ENCODE peak calls at places on chromosomes 5 and 9, in four cellular contexts. U, V, T and E are unnamed samples.

GRCh38 chr9:35294066-35294465 is 132.3 kb downstream of the UNC13B start:
- DNase-seq in V (no peak), T (no peak), U (no peak), E (no peak)

GRCh38 chr9:112486221-112487007 is at the start of gene KIAA1958:
- DNase-seq in V (peak), U (peak), T (peak), E (peak)

GRCh38 chr5:130104895-130105684 is 200.8 kb downstream of the CHSY3 start:
- DNase-seq in T (no peak), V (no peak), U (peak), E (no peak)

GRCh38 chr5:10666531-10667305 is 94.3 kb downstream of the DAP start:
- DNase-seq in U (no peak), V (no peak), T (no peak), E (no peak)

GRCh38 chr5:56900395-56900794 is 9.0 kb upstream of the SETD9 start:
- DNase-seq in V (no peak), U (peak), T (no peak), E (no peak)

GRCh38 chr9:123609844-123610243 is 253.8 kb downstream of the CRB2 start:
- DNase-seq in T (peak), V (no peak), U (no peak), E (no peak)

GRCh38 chr5:62149894-62150293 is 156.1 kb upstream of the KIF2A start:
- DNase-seq in V (no peak), U (no peak), T (no peak), E (no peak)

GRCh38 chr9:136239135-136239962 is 6.3 kb downstream of the QSOX2 start:
- DNase-seq in T (no peak), V (no peak), U (no peak), E (no peak)

GRCh38 chr9:93267681-93268505 is 84.0 kb downstream of the WNK2 start:
- DNase-seq in T (no peak), V (no peak), U (no peak), E (no peak)

GRCh38 chr5:55601209-55601618 is 66.5 kb upstream of the PLPP1 start:
- DNase-seq in V (no peak), U (peak), T (no peak), E (peak)

GRCh38 chr9:75228893-75229292 is 140.6 kb downstream of the OSTF1 start:
- DNase-seq in V (no peak), U (no peak), T (no peak), E (peak)

GRCh38 chr9:131807131-131807990 is 67.5 kb upstream of the RAPGEF1 start:
- DNase-seq in U (no peak), V (peak), T (no peak), E (peak)

GRCh38 chr5:167849874-167850273 is 441.6 kb upstream of the WWC1 start:
- DNase-seq in T (no peak), V (no peak), U (no peak), E (no peak)

GRCh38 chr5:9009931-9010652 is 535.8 kb downstream of the SEMA5A start:
- DNase-seq in V (no peak), T (no peak), U (no peak), E (no peak)

GRCh38 chr5:147169846-147170245 is 65.0 kb upstream of the STK32A start:
- DNase-seq in V (no peak), U (no peak), T (no peak), E (no peak)

GRCh38 chr9:73869261-73869660 is 627.9 kb upstream of the RORB start:
- DNase-seq in V (peak), T (peak), U (peak), E (peak)

GRCh38 chr9:86794356-86795046 is 152.8 kb downstream of the GAS1 start:
- DNase-seq in V (no peak), U (peak), T (no peak), E (peak)

GRCh38 chr5:132467292-132467984 is 23.1 kb downstream of the IRF1 start:
- DNase-seq in V (no peak), T (no peak), U (no peak), E (no peak)

GRCh38 chr5:96963267-96963666 is 27.4 kb downstream of the LNPEP start:
- DNase-seq in U (peak), T (no peak), V (no peak), E (no peak)

GRCh38 chr9:34633851-34634550 is 3.6 kb downstream of the SIGMAR1 start:
- DNase-seq in T (peak), U (peak), V (peak), E (peak)

GRCh38 chr9:132794730-132795380 is 83.2 kb downstream of the AK8 start:
- DNase-seq in T (peak), U (no peak), V (no peak), E (peak)

GRCh38 chr5:137470111-137470920 is 28.8 kb downstream of the SPOCK1 start:
- DNase-seq in T (no peak), V (no peak), U (peak), E (no peak)

GRCh38 chr5:95857185-95857945 is 34.8 kb upstream of the GLRX start:
- DNase-seq in T (no peak), V (no peak), U (peak), E (no peak)

GRCh38 chr9:99187311-99187710 is 34.4 kb downstream of the ALG2 start:
- DNase-seq in V (no peak), U (no peak), T (no peak), E (no peak)

GRCh38 chr5:169283887-169284286 is 17.1 kb downstream of the SLIT3 start:
- DNase-seq in U (no peak), T (no peak), V (no peak), E (no peak)